ENCODE peak calls at places on chromosomes 5 and 9, in seven cellular contexts. H is K562, W is HCT116, V is HepG2, Y is SK-N-SH, F is GM12878, L is H1. J is an unnamed sample.

GRCh38 chr5:174721522-174722432 is 2.6 kb upstream of the MSX2 start:
- DNase-seq in Y (no peak), V (no peak), F (no peak), L (no peak), H (no peak), W (no peak), J (no peak)

GRCh38 chr9:73180373-73180772 is 28.7 kb downstream of the ANXA1 start:
- DNase-seq in V (no peak), L (no peak), F (no peak), Y (no peak), W (no peak), H (no peak), J (no peak)

GRCh38 chr9:113734826-113735225 is 141.3 kb upstream of the ZNF618 start:
- DNase-seq in Y (no peak), L (no peak), H (no peak), F (no peak), W (no peak), V (no peak), J (no peak)

GRCh38 chr9:99109522-99109921 is 4.6 kb downstream of the TGFBR1 start:
- DNase-seq in V (no peak), H (no peak), F (no peak), Y (no peak), L (no peak), W (no peak), J (no peak)

GRCh38 chr5:163585206-163585605 is 79.8 kb downstream of the MAT2B start:
- DNase-seq in H (no peak), Y (no peak), V (no peak), L (no peak), F (no peak), W (no peak), J (no peak)

GRCh38 chr5:76402251-76402879 is 720 bp upstream of the IQGAP2 start:
- DNase-seq in W (no peak), L (no peak), F (peak; percentile 85), H (peak; percentile 89), Y (peak; percentile 64), V (peak; percentile 58), J (peak; percentile 13)

GRCh38 chr9:127503947-127504886 is 52.9 kb downstream of the LRSAM1 start:
- DNase-seq in W (peak; percentile 62), V (peak; percentile 70), Y (peak; percentile 86), L (peak; percentile 92), H (peak; percentile 74), F (no peak), J (peak; percentile 75)

GRCh38 chr9:129174724-129175514 is 3.1 kb downstream of the IER5L start:
- DNase-seq in H (peak; percentile 83), W (peak; percentile 65), L (peak; percentile 77), F (no peak), V (peak; percentile 57), Y (peak; percentile 88), J (peak; percentile 81)

GRCh38 chr5:173768891-173769290 is 119.3 kb upstream of the CPEB4 start:
- DNase-seq in W (no peak), Y (no peak), H (no peak), L (no peak), F (no peak), V (no peak), J (no peak)

GRCh38 chr5:149114403-149115312 is 26.6 kb upstream of the ABLIM3 start:
- DNase-seq in L (peak; percentile 60), W (peak; percentile 77), F (no peak), H (peak; percentile 20), V (peak; percentile 66), Y (peak; percentile 54), J (peak; percentile 88)

GRCh38 chr9:12739014-12739413 is 35.8 kb upstream of the LURAP1L start:
- DNase-seq in V (no peak), F (no peak), W (no peak), H (no peak), L (no peak), Y (no peak), J (no peak)

GRCh38 chr9:29969856-29970647 is 2396.8 kb upstream of the C9orf72 start:
- DNase-seq in Y (no peak), L (no peak), V (no peak), W (no peak), F (no peak), H (no peak), J (no peak)

GRCh38 chr9:93673844-93674334 is 97.5 kb downstream of the PHF2 start:
- DNase-seq in W (no peak), H (no peak), F (no peak), L (no peak), V (no peak), Y (peak; percentile 15), J (no peak)

GRCh38 chr5:108430931-108431608 is 49.2 kb upstream of the FBXL17 start:
- DNase-seq in H (no peak), V (no peak), F (no peak), L (no peak), Y (no peak), W (no peak), J (no peak)

GRCh38 chr5:112065818-112066217 is 308.8 kb upstream of the NREP start:
- DNase-seq in Y (no peak), L (no peak), F (no peak), H (no peak), W (no peak), V (no peak), J (no peak)

GRCh38 chr5:175516933-175517823 is 38.8 kb downstream of the SFXN1 start:
- DNase-seq in H (no peak), W (no peak), L (no peak), F (no peak), Y (no peak), V (no peak), J (no peak)

GRCh38 chr5:17381926-17382325 is 116.1 kb upstream of the TAF11L2 start:
- DNase-seq in F (no peak), Y (no peak), H (no peak), V (no peak), L (no peak), W (no peak), J (no peak)

GRCh38 chr5:17374973-17375844 is 122.8 kb upstream of the TAF11L2 start:
- DNase-seq in W (no peak), L (peak; percentile 54), Y (peak; percentile 49), H (no peak), V (peak; percentile 21), F (no peak), J (no peak)

GRCh38 chr5:17383526-17383925 is 114.5 kb upstream of the TAF11L2 start:
- DNase-seq in W (no peak), Y (peak; percentile 54), L (no peak), H (no peak), F (no peak), V (no peak), J (no peak)

GRCh38 chr5:17378346-17378984 is 119.6 kb upstream of the TAF11L2 start:
- DNase-seq in L (no peak), F (no peak), V (no peak), Y (no peak), H (no peak), W (no peak), J (no peak)

DNA sequence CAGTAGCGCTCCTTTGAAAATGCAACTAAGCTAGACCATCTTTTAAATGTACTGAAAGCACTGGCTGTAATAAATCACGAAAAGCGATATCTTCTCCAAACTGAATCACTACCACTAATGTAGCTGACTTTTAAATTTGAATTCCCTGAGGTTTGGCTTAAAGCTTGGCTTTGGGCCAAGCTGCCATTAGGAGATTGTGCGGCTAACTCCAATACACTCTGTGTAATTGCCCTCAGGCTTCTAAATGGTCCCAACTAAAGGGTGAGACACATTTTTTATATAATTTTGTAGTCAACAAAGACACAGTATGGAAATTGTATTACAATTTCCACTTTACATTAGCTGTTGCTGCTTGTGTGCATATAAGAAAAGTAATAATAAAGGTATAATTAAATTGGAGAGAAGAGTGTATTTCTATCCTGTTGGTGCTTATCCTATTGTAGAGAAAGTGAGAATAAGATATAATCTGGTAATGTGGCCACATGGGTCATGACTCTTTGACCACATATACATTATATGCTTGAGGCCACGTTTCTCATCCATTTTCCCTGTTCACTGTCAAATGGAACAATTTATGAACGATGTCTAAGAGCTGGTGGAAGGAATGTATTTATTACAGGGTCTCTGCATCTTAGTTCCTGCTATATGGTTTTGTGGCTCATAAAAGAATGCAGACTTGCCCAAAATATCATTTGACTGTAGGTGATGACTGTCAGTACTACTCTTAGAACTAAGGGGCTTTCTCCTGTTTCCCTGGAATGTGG is 118.7 kb upstream of the TAF11L2 start:
- DNase-seq in F (no peak), Y (peak; percentile 53), V (no peak), H (no peak), L (no peak), W (no peak), J (no peak)
- TF ChIP-seq MAX in F (no peak), Y (no peak), V (no peak), H (no peak), L (no peak), W (no peak), J (no peak)

GRCh38 chr5:10506535-10506934 is 57.3 kb upstream of the ANKRD33B start:
- DNase-seq in L (no peak), H (no peak), F (no peak), W (no peak), V (no peak), Y (no peak), J (no peak)

GRCh38 chr5:10503321-10503720 is 60.5 kb upstream of the ANKRD33B start:
- DNase-seq in L (no peak), Y (no peak), H (no peak), F (no peak), W (no peak), V (no peak), J (no peak)

GRCh38 chr5:10503997-10504761 is 59.7 kb upstream of the ANKRD33B start:
- DNase-seq in Y (peak; percentile 49), F (no peak), V (peak; percentile 41), H (peak; percentile 80), W (no peak), L (no peak), J (no peak)

GRCh38 chr5:10507575-10508024 is 56.3 kb upstream of the ANKRD33B start:
- DNase-seq in W (no peak), H (no peak), F (no peak), Y (no peak), L (no peak), V (no peak), J (peak; percentile 37)

GRCh38 chr5:10505517-10506095 is 58.3 kb upstream of the ANKRD33B start:
- DNase-seq in W (no peak), H (no peak), Y (no peak), V (no peak), F (no peak), L (no peak), J (no peak)
- H3K9ac ChIP-seq in W (no peak overlapping the region), H (no peak overlapping the region), Y (no peak overlapping the region), V (no peak overlapping the region), F (no peak overlapping the region), L (no peak overlapping the region), J (no peak overlapping the region)

GRCh38 chr5:102974177-102974576 is 145.8 kb downstream of the GIN1 start:
- DNase-seq in Y (no peak), V (no peak), W (no peak), H (no peak), F (no peak), L (no peak), J (no peak)
- TF ChIP-seq MAX in Y (no peak), V (no peak), W (no peak), H (no peak), F (no peak), L (no peak), J (no peak)

DNA sequence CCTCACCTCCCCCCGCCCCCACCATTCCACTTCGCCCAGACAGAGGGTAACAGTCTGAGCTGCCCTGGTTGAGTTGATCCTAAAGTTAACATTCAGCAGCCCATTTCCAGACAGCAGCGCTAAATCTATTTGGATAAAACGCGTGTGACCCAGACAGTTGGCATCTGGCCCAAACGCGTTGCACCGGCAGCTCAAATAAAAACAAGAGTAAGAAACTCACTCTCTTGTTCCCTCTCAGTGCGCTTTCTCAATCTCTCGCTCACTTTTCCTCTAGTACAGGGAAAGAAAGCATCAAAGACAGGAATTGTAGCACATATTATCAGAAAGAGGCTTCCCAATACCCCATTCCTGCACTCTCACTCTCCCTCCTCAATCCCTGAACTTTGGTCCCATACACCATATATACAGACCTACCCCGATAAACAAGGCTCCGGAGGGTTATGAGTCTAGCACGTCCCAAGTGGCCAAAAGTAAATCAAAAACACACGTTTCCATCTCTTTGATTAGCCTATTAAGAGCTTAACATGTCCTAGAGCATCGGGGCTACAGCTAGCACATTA is 1.3 kb downstream of the ADAMTS6 start:
- DNase-seq in F (peak; percentile 24), W (no peak), Y (peak; percentile 34), H (peak; percentile 14), L (no peak), V (peak; percentile 73), J (peak; percentile 91)
- H3K9ac ChIP-seq in F (peak overlapping the region; percentile 70), W (no peak overlapping the region), Y (peak overlapping the region; percentile 93), H (peak overlapping the region; percentile 78), L (no peak overlapping the region), V (peak overlapping the region; percentile 51), J (peak overlapping the region; percentile 94)

J was measured in endothelial cell of umbilical vein.